ENCODE peak calls at places on chromosome 5, in seven cellular contexts. J is CD8-positive, alpha-beta T cell; Q is GM23338; A is mammary epithelial cell; Z is breast epithelium; G is IMR-90; L is sigmoid colon. Y is an unnamed sample.

GRCh38 chr5:167759411-167759821 is 532.0 kb upstream of the WWC1 start:
- DNase-seq in J (no peak), Q (no peak), A (peak), Z (no peak), G (peak), L (no peak), Y (no peak)

GRCh38 chr5:54717459-54717858 is 199.9 kb downstream of the SNX18 start:
- DNase-seq in J (no peak), Q (no peak), A (no peak), Z (no peak), G (no peak), L (no peak), Y (no peak)

GRCh38 chr5:137137013-137137632 is 362.0 kb downstream of the SPOCK1 start:
- DNase-seq in J (no peak), Q (no peak), A (no peak), Z (no peak), G (no peak), L (no peak), Y (no peak)

GRCh38 chr5:59798862-59799667 is 94.5 kb downstream of the PDE4D start:
- DNase-seq in J (no peak), Q (no peak), A (peak), Z (no peak), G (no peak), L (no peak), Y (no peak)

GRCh38 chr5:123813937-123814624 is 302.1 kb downstream of the CSNK1G3 start:
- DNase-seq in J (no peak), Q (no peak), A (peak), Z (no peak), G (peak), L (no peak), Y (no peak)

GRCh38 chr5:141208478-141208877 is at the start of gene PCDHB12:
- DNase-seq in J (no peak), Q (peak), A (no peak), Z (no peak), G (peak), L (no peak), Y (no peak)

GRCh38 chr5:155434681-155435080 is 421.1 kb downstream of the KIF4B start:
- DNase-seq in J (no peak), Q (no peak), A (no peak), Z (no peak), G (no peak), L (no peak), Y (no peak)

GRCh38 chr5:170266570-170267379 is 30.8 kb downstream of the LCP2 start:
- DNase-seq in J (peak), Q (no peak), A (no peak), Z (no peak), G (no peak), L (no peak), Y (no peak)

GRCh38 chr5:169029661-169030274 is 271.2 kb downstream of the SLIT3 start:
- DNase-seq in J (no peak), Q (no peak), A (no peak), Z (no peak), G (no peak), L (no peak), Y (no peak)

GRCh38 chr5:94240616-94241287 is 377.7 kb downstream of the KIAA0825 start:
- DNase-seq in J (no peak), Q (no peak), A (no peak), Z (no peak), G (peak), L (no peak), Y (no peak)

GRCh38 chr5:112703866-112704820 is 33.5 kb upstream of the APC start:
- DNase-seq in J (no peak), Q (no peak), A (peak), Z (no peak), G (peak), L (no peak), Y (no peak)

GRCh38 chr5:166370928-166371690 is 1920.3 kb upstream of the WWC1 start:
- DNase-seq in J (no peak), Q (no peak), A (no peak), Z (no peak), G (no peak), L (no peak), Y (no peak)

GRCh38 chr5:167576126-167576525 is 715.3 kb upstream of the WWC1 start:
- DNase-seq in J (no peak), Q (no peak), A (no peak), Z (no peak), G (no peak), L (no peak), Y (no peak)

GRCh38 chr5:167294861-167295685 is 996.4 kb upstream of the WWC1 start:
- DNase-seq in J (no peak), Q (peak), A (peak), Z (no peak), G (peak), L (no peak), Y (no peak)

GRCh38 chr5:130402906-130403305 is 498.6 kb downstream of the CHSY3 start:
- DNase-seq in J (no peak), Q (peak), A (no peak), Z (no peak), G (no peak), L (no peak), Y (no peak)

GRCh38 chr5:132860742-132861141 is 5.5 kb downstream of the GDF9 start:
- DNase-seq in J (no peak), Q (no peak), A (no peak), Z (no peak), G (no peak), L (no peak), Y (no peak)

GRCh38 chr5:67516959-67517358 is 320.4 kb upstream of the CD180 start:
- DNase-seq in J (no peak), Q (no peak), A (peak), Z (no peak), G (no peak), L (no peak), Y (no peak)

GRCh38 chr5:95712347-95712958 is 18.7 kb upstream of the RHOBTB3 start:
- DNase-seq in J (no peak), Q (peak), A (peak), Z (no peak), G (peak), L (no peak), Y (no peak)

GRCh38 chr5:93746406-93747056 is 5.1 kb upstream of the POU5F2 start:
- DNase-seq in J (no peak), Q (no peak), A (peak), Z (no peak), G (peak), L (no peak), Y (no peak)

GRCh38 chr5:160961761-160962160 is 109.8 kb upstream of the ATP10B start:
- DNase-seq in J (no peak), Q (peak), A (no peak), Z (no peak), G (no peak), L (no peak), Y (no peak)

GRCh38 chr5:141135030-141135717 is at the start of gene PCDHB5:
- DNase-seq in J (no peak), Q (peak), A (no peak), Z (no peak), G (no peak), L (no peak), Y (no peak)

GRCh38 chr5:68845121-68845520 is 248.7 kb upstream of the SLC30A5 start:
- DNase-seq in J (no peak), Q (no peak), A (peak), Z (no peak), G (no peak), L (no peak), Y (no peak)

DNA sequence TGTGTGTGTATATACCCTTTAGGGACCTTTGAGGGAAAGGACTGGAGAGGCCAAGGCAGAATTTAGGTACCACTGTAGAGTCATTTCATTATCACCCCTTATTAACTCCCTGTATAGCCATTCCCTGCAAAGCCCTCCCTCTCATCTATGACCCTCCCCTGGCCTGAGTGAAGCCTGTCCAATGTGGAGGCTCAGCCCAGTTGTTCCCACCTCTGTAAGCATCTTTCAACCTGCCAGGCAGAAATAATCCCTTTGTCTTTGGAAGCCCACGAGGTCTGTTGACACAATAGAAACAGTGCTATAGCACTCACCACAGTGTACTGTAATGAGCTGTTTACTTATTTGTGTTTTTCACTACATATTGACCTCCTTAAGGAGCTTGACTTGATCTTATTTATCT is 88.5 kb upstream of the SEMA6A start:
- DNase-seq in J (no peak), Q (no peak), A (no peak), Z (no peak), G (no peak), L (no peak), Y (no peak)
- H3K27ac ChIP-seq in J (no peak), Q (no peak), A (no peak), Z (no peak), G (no peak), L (no peak), Y (no peak)

DNA sequence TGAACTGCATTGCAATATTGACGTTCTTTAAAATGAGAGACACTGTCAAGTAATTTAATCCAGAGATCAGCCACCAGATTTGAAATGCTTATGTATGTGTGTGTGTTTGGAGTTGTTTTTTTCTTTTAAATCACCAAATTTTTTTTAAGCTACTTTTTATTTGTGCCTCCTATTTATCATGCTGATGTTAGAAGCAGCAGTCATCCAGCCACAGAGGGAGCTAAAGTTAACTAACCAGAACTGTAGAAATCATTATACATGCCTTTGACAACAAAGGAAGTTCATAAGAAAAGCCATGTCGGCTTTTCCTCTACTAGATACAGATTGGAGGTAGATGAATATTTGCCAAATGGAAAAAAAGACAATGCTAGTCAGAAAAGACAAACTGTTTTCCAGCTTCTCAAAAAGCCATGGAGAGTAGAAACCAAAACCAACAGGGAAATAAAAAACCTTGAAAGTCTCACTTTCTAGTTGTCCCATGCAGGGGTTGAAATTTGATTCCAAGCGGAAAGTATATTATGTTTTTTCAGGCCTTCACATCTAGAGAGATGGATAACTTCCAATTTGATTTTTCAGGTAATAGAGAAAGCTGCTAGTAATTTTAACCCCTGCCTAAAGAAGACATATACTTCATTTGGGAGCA is 4.5 kb downstream of the PURA start:
- DNase-seq in J (no peak), Q (peak), A (no peak), Z (no peak), G (peak), L (no peak), Y (no peak)
- TF ChIP-seq CTCF in J (no peak), Q (no peak), A (no peak), Z (no peak), G (no peak), L (no peak), Y (peak)

DNA sequence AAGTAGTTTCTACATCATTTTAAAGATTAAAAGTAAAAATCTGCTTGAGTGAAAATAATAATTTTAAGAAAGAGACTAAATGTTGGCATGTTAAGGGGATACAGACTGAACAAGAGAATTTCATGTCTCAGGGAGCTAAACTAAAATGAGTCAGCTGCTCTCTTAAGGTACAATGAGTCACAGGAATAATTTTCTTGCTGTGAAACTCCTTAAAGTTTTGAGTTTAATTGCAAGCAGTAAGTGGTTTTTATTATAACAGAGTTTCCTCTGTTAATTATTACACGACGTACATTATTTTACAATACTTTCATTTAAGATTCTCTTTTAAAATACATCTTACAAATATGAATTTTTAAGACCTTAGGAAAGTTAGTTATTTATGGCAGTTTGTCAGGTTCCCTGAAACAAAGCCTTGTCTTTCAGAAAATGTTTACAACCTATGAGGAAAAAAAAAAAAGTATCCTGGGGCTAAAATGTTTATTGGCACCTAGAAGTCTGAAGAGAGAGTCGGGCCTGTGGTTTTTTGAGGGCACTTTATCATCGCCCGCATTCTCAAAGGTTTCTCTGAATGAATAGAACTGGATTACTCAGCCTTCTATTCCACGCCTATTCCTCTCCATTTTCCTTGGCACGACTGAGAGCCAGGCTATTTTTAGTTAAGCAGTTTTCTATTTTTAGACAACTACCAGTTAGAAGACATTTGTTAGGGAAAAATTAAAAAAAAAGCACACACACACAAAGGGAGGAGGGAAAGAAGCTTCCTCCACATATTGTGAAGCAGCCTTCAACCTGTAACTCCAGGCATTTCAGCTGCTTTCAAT is 97.4 kb downstream of the MEF2C start:
- DNase-seq in J (no peak), Q (peak), A (peak), Z (no peak), G (peak), L (peak), Y (no peak)
- H3K27ac ChIP-seq in J (no peak), Q (peak), A (peak), Z (peak), G (no peak), L (peak), Y (peak)

DNA sequence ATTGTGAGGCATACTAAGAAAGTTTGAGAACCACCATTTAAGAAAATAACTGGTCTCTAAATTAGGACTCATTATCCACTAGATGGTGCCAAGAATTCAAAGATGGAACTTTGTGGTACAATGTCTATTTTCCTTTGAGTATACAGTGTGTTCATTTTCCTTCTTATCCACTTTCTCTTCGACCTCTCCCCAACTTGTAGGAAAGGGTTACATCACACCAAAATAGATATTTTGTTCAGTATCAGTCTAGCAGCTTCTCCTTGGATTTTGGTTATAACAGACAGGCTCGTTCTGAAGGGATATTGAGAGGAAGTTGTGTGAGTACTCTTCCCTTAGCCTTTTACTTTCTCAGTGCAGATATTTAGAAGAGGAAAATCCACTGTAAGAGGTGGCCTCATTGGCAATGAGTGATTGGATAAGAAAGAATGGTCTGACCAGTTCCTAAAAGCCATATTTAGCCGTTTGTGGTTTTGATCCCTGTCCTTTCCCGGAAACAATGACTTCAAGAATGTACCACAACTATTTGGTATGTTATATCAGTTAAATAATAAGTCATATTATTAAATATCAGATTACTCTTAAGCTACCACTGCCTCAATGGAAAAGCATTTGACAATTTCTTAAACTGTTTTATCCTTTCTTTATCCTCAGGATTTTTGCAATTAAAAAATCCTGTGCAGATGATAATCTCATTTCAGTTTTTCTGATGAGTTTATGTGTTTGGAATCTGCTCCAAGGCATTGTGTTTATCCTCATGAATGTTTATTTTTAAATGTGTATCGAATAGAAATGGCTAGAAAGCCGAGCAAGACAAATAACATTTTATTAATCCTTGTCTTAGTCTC is 69.0 kb upstream of the GRAMD2B start:
- DNase-seq in J (no peak), Q (peak), A (peak), Z (no peak), G (peak), L (no peak), Y (no peak)
- TF ChIP-seq CTCF in J (peak), Q (peak), A (peak), Z (peak), G (peak), L (peak), Y (peak)

GRCh38 chr5:107935641-107936040 is 264.9 kb upstream of the EFNA5 start:
- DNase-seq in J (no peak), Q (peak), A (no peak), Z (no peak), G (no peak), L (no peak), Y (no peak)

GRCh38 chr5:107937710-107938355 is 267.1 kb upstream of the EFNA5 start:
- DNase-seq in J (no peak), Q (no peak), A (no peak), Z (no peak), G (no peak), L (no peak), Y (no peak)

GRCh38 chr5:107933326-107933725 is 262.6 kb upstream of the EFNA5 start:
- DNase-seq in J (no peak), Q (peak), A (no peak), Z (no peak), G (no peak), L (no peak), Y (no peak)

GRCh38 chr5:107937198-107937597 is 266.5 kb upstream of the EFNA5 start:
- DNase-seq in J (no peak), Q (peak), A (no peak), Z (no peak), G (no peak), L (no peak), Y (no peak)

GRCh38 chr5:107936532-107936931 is 265.8 kb upstream of the EFNA5 start:
- DNase-seq in J (no peak), Q (no peak), A (no peak), Z (no peak), G (no peak), L (no peak), Y (no peak)
- H3K27ac ChIP-seq in J (no peak), Q (peak), A (no peak), Z (no peak), G (no peak), L (no peak), Y (no peak)

DNA sequence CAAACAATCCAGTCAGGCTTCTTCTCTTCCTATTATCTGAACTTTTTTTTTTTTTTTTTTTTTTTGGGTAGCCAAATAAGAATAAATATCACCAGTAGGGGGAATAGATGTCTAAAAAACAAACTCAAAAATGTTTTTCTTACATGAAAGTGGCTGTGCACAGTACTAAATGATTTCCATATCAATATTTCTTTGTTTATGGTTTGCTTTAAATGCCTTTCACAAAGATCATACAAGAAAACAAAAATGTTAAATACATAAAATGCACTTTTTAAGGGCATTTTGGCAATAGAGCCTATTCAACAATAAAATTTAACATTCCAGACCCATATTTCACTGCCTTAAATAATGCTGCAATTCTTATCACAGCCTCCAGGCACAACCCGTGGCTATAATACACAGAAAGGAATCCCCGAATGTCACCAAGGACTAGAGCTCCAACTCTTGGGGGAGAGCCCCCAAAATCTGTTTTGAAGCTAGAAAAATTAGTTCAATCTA is 91.1 kb upstream of the TBCA start:
- DNase-seq in J (no peak), Q (peak), A (no peak), Z (no peak), G (peak), L (no peak), Y (no peak)
- TF ChIP-seq CTCF in J (peak), Q (peak), A (peak), Z (no peak), G (peak), L (no peak), Y (peak)

GRCh38 chr5:38307845-38308244 is 49.5 kb downstream of the EGFLAM start:
- DNase-seq in J (no peak), Q (no peak), A (no peak), Z (no peak), G (no peak), L (no peak), Y (no peak)
- H3K27ac ChIP-seq in J (no peak), Q (no peak), A (no peak), Z (no peak), G (no peak), L (no peak), Y (no peak)

GRCh38 chr5:140075371-140075770 is 32.3 kb upstream of the NRG2 start:
- DNase-seq in J (no peak), Q (no peak), A (no peak), Z (no peak), G (peak), L (no peak), Y (no peak)
- TF ChIP-seq CTCF in J (no peak), Q (peak), A (peak), Z (no peak), G (peak), L (no peak), Y (peak)

DNA sequence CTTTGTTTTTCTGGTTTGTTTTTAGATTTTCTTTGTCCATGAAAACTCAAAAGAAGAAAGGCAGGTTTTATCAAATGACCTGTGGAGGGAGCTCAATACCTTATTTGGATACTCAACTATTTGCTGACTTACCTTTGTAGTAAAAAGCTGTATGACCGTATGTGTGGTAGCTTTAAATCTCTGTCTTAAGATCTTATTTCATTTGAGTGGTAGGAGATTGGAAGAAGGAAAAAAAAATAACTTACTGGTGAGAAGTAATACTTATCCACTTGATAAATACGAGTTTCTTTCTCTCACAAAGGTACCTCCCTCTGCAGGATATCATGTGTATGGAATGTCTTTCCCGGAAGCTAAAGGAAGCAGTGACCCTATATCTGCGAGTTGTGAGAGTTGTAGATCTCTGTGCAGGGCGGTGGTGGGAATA is 15.0 kb downstream of the FBXO38 start:
- DNase-seq in J (no peak), Q (peak), A (no peak), Z (no peak), G (no peak), L (no peak), Y (no peak)
- H3K27ac ChIP-seq in J (no peak), Q (peak), A (no peak), Z (no peak), G (no peak), L (no peak), Y (peak)